ENCODE peak calls at places on chromosomes 13 and 19, in nine cellular contexts. F is heart left ventricle, I is GM06990, B is astrocyte, H is fibroblast of lung, L is IMR-90, A is kidney, Y is mammary epithelial cell, D is tibial nerve. J is an unnamed sample.

GRCh38 chr13:113209336-113209879 is at the start of gene CUL4A:
- DNase-seq in H (peak; percentile 65), A (peak; percentile 93), F (peak; percentile 85), Y (peak; percentile 73), B (peak; percentile 49), L (peak; percentile 60), D (peak; percentile 64), I (no peak), J (peak; percentile 80)

GRCh38 chr19:934865-935422 is 9.1 kb downstream of the ARID3A start:
- DNase-seq in Y (no peak), H (peak; percentile 82), D (peak; percentile 58), L (peak; percentile 49), B (peak; percentile 57), F (peak; percentile 92), A (peak; percentile 96), I (peak; percentile 11), J (no peak)

GRCh38 chr13:52361225-52361624 is 44.7 kb downstream of the THSD1 start:
- DNase-seq in F (no peak), A (no peak), D (no peak), H (no peak), L (no peak), Y (peak; percentile 64), B (no peak), I (no peak), J (peak; percentile 82)

GRCh38 chr19:29084266-29084665 is 128.7 kb downstream of the UQCRFS1 start:
- DNase-seq in L (no peak), H (no peak), A (no peak), I (no peak), Y (no peak), D (no peak), F (no peak), B (no peak), J (no peak)

GRCh38 chr13:71876648-71877279 is 9.8 kb upstream of the DACH1 start:
- DNase-seq in B (no peak), I (no peak), D (no peak), Y (no peak), H (no peak), F (no peak), L (no peak), A (no peak), J (no peak)

GRCh38 chr13:83221813-83222241 is 660.4 kb downstream of the SLITRK1 start:
- DNase-seq in L (peak; percentile 86), F (no peak), I (no peak), A (no peak), D (no peak), B (peak; percentile 92), H (peak; percentile 64), Y (peak; percentile 92), J (peak; percentile 81)

GRCh38 chr19:5956728-5957127 is 21.2 kb downstream of the RANBP3 start:
- DNase-seq in B (no peak), Y (no peak), I (no peak), H (no peak), F (no peak), L (no peak), D (no peak), A (peak; percentile 41), J (no peak)

GRCh38 chr13:26440111-26440510 is 117.4 kb upstream of the WASF3 start:
- DNase-seq in D (no peak), I (no peak), A (no peak), F (no peak), H (no peak), B (peak; percentile 32), L (peak; percentile 33), Y (no peak), J (peak; percentile 8)

GRCh38 chr19:33621811-33622504 is at the start of gene CHST8:
- DNase-seq in A (no peak), F (peak; percentile 55), B (peak; percentile 18), I (no peak), Y (peak; percentile 29), H (no peak), D (no peak), L (no peak), J (peak; percentile 22)

GRCh38 chr13:44218501-44219240 is 155.0 kb upstream of the SERP2 start:
- DNase-seq in I (no peak), B (no peak), A (peak; percentile 78), F (peak; percentile 60), Y (no peak), H (peak; percentile 74), L (no peak), D (peak; percentile 72), J (peak; percentile 85)

GRCh38 chr19:12841094-12841493 is 2.8 kb downstream of the MAST1 start:
- DNase-seq in Y (no peak), F (no peak), A (no peak), I (peak; percentile 68), L (peak; percentile 20), D (no peak), H (peak; percentile 30), B (no peak), J (peak; percentile 24)

GRCh38 chr19:2494447-2495129 is 18.7 kb downstream of the GADD45B start:
- DNase-seq in B (peak; percentile 71), A (peak; percentile 93), Y (peak; percentile 43), L (peak; percentile 79), I (peak; percentile 75), F (peak; percentile 87), D (peak; percentile 60), H (peak; percentile 82), J (peak; percentile 67)

GRCh38 chr13:112873851-112874750 is 94.9 kb upstream of the MCF2L start:
- DNase-seq in B (no peak), D (peak; percentile 80), Y (peak; percentile 41), I (peak; percentile 74), H (peak; percentile 64), L (peak; percentile 50), A (peak; percentile 86), F (peak; percentile 76), J (peak; percentile 64)

GRCh38 chr13:66264976-66265375 is 965.2 kb downstream of the PCDH9 start:
- DNase-seq in L (peak; percentile 1), B (peak; percentile 62), D (no peak), I (no peak), H (no peak), A (no peak), F (no peak), Y (no peak), J (peak; percentile 30)

GRCh38 chr13:50589651-50590054 is 253.8 kb downstream of the DLEU7 start:
- DNase-seq in B (peak; percentile 96), D (no peak), L (peak; percentile 85), F (no peak), H (peak; percentile 83), Y (peak; percentile 77), A (no peak), I (no peak), J (peak; percentile 86)

GRCh38 chr13:96020155-96020575 is 33.0 kb downstream of the UGGT2 start:
- DNase-seq in H (peak; percentile 80), I (no peak), L (peak; percentile 67), D (no peak), F (no peak), B (peak; percentile 50), Y (peak; percentile 39), A (no peak), J (peak; percentile 79)

GRCh38 chr13:75689686-75690085 is 53.6 kb downstream of the LMO7 start:
- DNase-seq in D (no peak), I (no peak), H (no peak), A (no peak), L (peak; percentile 41), Y (no peak), F (no peak), B (no peak), J (no peak)

GRCh38 chr13:75691183-75691582 is 55.1 kb downstream of the LMO7 start:
- DNase-seq in Y (peak; percentile 17), B (no peak), A (no peak), L (peak; percentile 75), H (no peak), F (no peak), I (no peak), D (no peak), J (peak; percentile 91)

GRCh38 chr13:75687145-75687763 is 51.1 kb downstream of the LMO7 start:
- DNase-seq in B (no peak), I (no peak), A (no peak), L (peak; percentile 68), H (peak; percentile 73), F (no peak), Y (peak; percentile 53), D (no peak), J (peak; percentile 77)

GRCh38 chr13:75679459-75679858 is 43.3 kb downstream of the LMO7 start:
- DNase-seq in F (no peak), B (no peak), H (no peak), I (no peak), A (no peak), Y (no peak), L (no peak), D (no peak), J (no peak)

DNA sequence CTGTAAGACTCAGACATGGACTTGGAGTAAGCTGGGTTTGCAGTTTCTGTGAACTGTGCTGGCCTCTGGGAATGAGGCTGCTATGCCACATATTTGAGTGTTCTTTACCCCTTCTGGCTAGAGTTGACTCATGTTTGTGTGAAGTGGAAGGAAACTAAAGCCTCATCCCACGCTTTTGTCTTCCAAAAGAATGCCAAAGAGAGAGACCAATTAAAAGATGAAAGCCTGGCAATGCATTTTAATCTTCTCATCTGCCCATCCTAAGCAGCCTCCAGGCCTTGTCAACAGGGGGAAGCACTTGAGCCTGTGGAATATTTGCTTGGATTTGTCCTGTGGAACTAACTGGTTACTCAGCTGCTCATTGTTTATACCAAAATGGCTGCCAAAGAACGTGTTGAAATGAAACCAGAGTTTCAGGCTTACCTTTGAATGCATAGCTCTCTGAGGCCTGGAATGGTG is 49.1 kb downstream of the LMO7 start:
- DNase-seq in Y (peak; percentile 89), I (no peak), L (peak; percentile 91), B (peak; percentile 87), A (no peak), D (no peak), H (peak; percentile 81), F (no peak), J (peak; percentile 91)
- TF ChIP-seq CTCF in Y (peak; percentile 47), I (no peak), L (peak; percentile 62), B (peak; percentile 33), A (no peak), D (no peak), H (peak; percentile 63), F (no peak), J (peak; percentile 46)

GRCh38 chr13:94674609-94675348 is 37.6 kb downstream of the SOX21 start:
- DNase-seq in F (peak; percentile 22), L (peak; percentile 30), B (peak; percentile 6), D (no peak), Y (peak; percentile 24), A (no peak), I (no peak), H (peak; percentile 50), J (peak; percentile 70)
- TF ChIP-seq CTCF in F (peak; percentile 67), L (peak; percentile 50), B (peak; percentile 63), D (peak; percentile 49), Y (peak; percentile 86), A (peak; percentile 49), I (peak; percentile 83), H (peak; percentile 69), J (peak; percentile 86)

DNA sequence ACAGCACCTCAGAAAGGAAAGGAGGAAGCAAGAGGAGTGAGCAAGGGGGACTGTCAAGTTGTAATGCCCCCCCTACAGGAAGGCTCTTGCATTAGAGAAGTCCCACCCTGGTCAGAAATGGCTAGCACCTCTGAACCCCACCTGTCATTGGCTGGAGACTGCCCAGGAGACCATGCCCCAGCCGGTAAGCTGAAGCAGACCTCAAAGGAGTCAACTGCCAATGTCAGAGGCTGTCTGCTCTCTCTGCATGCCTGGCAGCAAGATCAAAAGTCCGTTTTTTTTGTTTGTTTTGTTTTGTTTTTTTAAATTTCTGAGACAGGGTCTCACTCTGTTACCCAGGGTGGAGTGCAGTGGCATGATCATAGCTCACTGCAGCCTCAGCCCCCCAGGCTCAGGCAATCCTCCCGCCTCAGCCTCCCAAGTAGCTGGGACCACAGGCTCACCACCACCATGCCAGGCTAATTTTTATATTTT is 8.1 kb upstream of the BCL3 start:
- DNase-seq in H (no peak), D (no peak), F (no peak), B (no peak), A (no peak), I (no peak), Y (no peak), L (no peak), J (no peak)
- TF ChIP-seq CTCF in H (peak; percentile 14), D (no peak), F (no peak), B (no peak), A (no peak), I (no peak), Y (no peak), L (peak; percentile 16), J (no peak)

GRCh38 chr13:48647625-48648024 is 6.1 kb upstream of the CYSLTR2 start:
- DNase-seq in D (no peak), Y (no peak), F (no peak), L (no peak), H (no peak), B (no peak), A (no peak), I (no peak), J (no peak)
- TF ChIP-seq CTCF in D (no peak), Y (peak; percentile 18), F (peak; percentile 35), L (no peak), H (no peak), B (no peak), A (peak; percentile 49), I (peak; percentile 27), J (peak; percentile 12)

J was measured in epithelial cell of esophagus.